ENCODE peak calls at places on chromosomes 16 and 17, in four cellular contexts. O is H4; Z is naive thymus-derived CD8-positive, alpha-beta T cell; X is fibroblast of pulmonary artery. I is an unnamed sample.
A peak's percentile ranks its signal among the peaks of the same experiment; 100 is the strongest.

GRCh38 chr16:28205974-28206373 is 5.8 kb downstream of the XPO6 start:
- DNase-seq in Z (no peak), X (no peak), O (no peak), I (no peak)

GRCh38 chr17:78672880-78673371 is 95.7 kb upstream of the DNAH17 start:
- DNase-seq in O (no peak), Z (no peak), X (no peak), I (no peak)

GRCh38 chr17:80364091-80364691 is 50.8 kb upstream of the ENDOV start:
- DNase-seq in O (no peak), X (no peak), Z (no peak), I (no peak)

GRCh38 chr16:86313631-86314030 is 196.7 kb upstream of the FOXF1 start:
- DNase-seq in X (no peak), Z (no peak), O (no peak), I (no peak)

GRCh38 chr16:17532338-17532995 is 61.7 kb upstream of the XYLT1 start:
- DNase-seq in Z (no peak), O (no peak), X (no peak), I (no peak)

GRCh38 chr16:24478401-24478800 is 61.0 kb upstream of the RBBP6 start:
- DNase-seq in Z (no peak), X (no peak), O (no peak), I (no peak)

GRCh38 chr17:18888766-18889290 is 30.9 kb downstream of the PRPSAP2 start:
- DNase-seq in O (no peak), X (no peak), Z (no peak), I (no peak)

GRCh38 chr17:34252890-34253525 is 2.1 kb upstream of the CCL2 start:
- DNase-seq in Z (no peak), X (peak; percentile 62), O (peak; percentile 48), I (no peak)

GRCh38 chr16:52376677-52377300 is 170.2 kb downstream of the TOX3 start:
- DNase-seq in O (no peak), Z (no peak), X (no peak), I (no peak)

GRCh38 chr17:42920922-42921321 is 20.3 kb downstream of the G6PC1 start:
- DNase-seq in O (no peak), X (peak; percentile 41), Z (no peak), I (no peak)

GRCh38 chr17:4599505-4600281 is 15.4 kb downstream of the SMTNL2 start:
- DNase-seq in O (no peak), Z (no peak), X (peak; percentile 51), I (no peak)

GRCh38 chr17:77542551-77543490 is 402.1 kb downstream of the SEC14L1 start:
- DNase-seq in X (peak; percentile 88), O (peak; percentile 84), Z (peak; percentile 42), I (no peak)

GRCh38 chr17:44878627-44879221 is 20.5 kb downstream of the EFTUD2 start:
- DNase-seq in O (no peak), X (peak; percentile 58), Z (no peak), I (no peak)

GRCh38 chr16:324451-325334 is 27.8 kb downstream of the AXIN1 start:
- DNase-seq in X (no peak), Z (peak; percentile 63), O (no peak), I (peak; percentile 57)

GRCh38 chr17:66707051-66707450 is 127.9 kb upstream of the CACNG5 start:
- DNase-seq in Z (no peak), X (no peak), O (no peak), I (no peak)

GRCh38 chr17:53150101-53150698 is 672.5 kb upstream of the KIF2B start:
- DNase-seq in Z (no peak), X (peak; percentile 3), O (peak; percentile 39), I (no peak)

GRCh38 chr17:40071720-40072480 is 9.1 kb downstream of the THRA start:
- DNase-seq in X (peak; percentile 56), Z (no peak), O (peak; percentile 96), I (no peak)

GRCh38 chr17:66339563-66339962 is 37.1 kb downstream of the PRKCA start:
- DNase-seq in Z (no peak), X (no peak), O (no peak), I (no peak)

GRCh38 chr17:28547623-28548416 is 4.6 kb downstream of the UNC119 start:
- DNase-seq in O (peak; percentile 78), X (peak; percentile 77), Z (peak; percentile 31), I (peak; percentile 79)

GRCh38 chr16:72429566-72430160 is 257.7 kb upstream of the PMFBP1 start:
- DNase-seq in X (no peak), Z (no peak), O (no peak), I (no peak)

GRCh38 chr17:63665527-63666214 is 34.3 kb downstream of the LIMD2 start:
- DNase-seq in X (peak; percentile 41), Z (no peak), O (no peak), I (no peak)

GRCh38 chr17:66525338-66525737 is 222.9 kb downstream of the PRKCA start:
- DNase-seq in Z (no peak), O (no peak), X (no peak), I (no peak)

GRCh38 chr16:31274831-31275816 is 15.3 kb downstream of the ITGAM start:
- DNase-seq in Z (no peak), X (no peak), O (no peak), I (no peak)

I was measured in GM12892.